ENCODE peak calls at places on chromosome 20, in ten cellular contexts. Q, K, L, S, U, J, R, Y, X and N are unnamed samples.
A peak's percentile ranks its signal among the peaks of the same experiment; 100 is the strongest.

GRCh38 chr20:38610521-38610920 is 8.9 kb downstream of the ARHGAP40 start:
- DNase-seq in Q (no peak), Y (no peak), J (no peak), S (no peak), U (peak; percentile 6), K (no peak), R (no peak), L (peak; percentile 94), X (no peak), N (no peak)

GRCh38 chr20:45918779-45919535 is 7.0 kb upstream of the PLTP start:
- DNase-seq in R (no peak), Q (no peak), J (no peak), X (no peak), L (no peak), S (peak; percentile 66), Y (no peak), K (no peak), U (peak; percentile 21), N (no peak)

GRCh38 chr20:23636182-23636907 is 1.4 kb downstream of the CST3 start:
- DNase-seq in U (no peak), R (no peak), K (no peak), J (no peak), X (no peak), Y (no peak), S (no peak), L (no peak), Q (no peak), N (no peak)

GRCh38 chr20:38722708-38723068 is 1.6 kb upstream of the SLC32A1 start:
- DNase-seq in J (no peak), S (no peak), L (no peak), Q (no peak), Y (no peak), R (no peak), U (no peak), X (no peak), K (no peak), N (no peak)

GRCh38 chr20:1417273-1417672 is 24.4 kb upstream of the FKBP1A start:
- DNase-seq in S (no peak), L (peak; percentile 77), X (no peak), U (peak; percentile 49), R (no peak), J (no peak), Y (no peak), K (no peak), Q (no peak), N (no peak)

GRCh38 chr20:1478566-1478965 is 11.9 kb upstream of the NSFL1C start:
- DNase-seq in S (no peak), R (peak; percentile 42), U (peak; percentile 52), J (peak; percentile 42), Q (no peak), X (no peak), K (no peak), L (peak; percentile 92), Y (no peak), N (no peak)

GRCh38 chr20:63502671-63503172 is 3.8 kb upstream of the EEF1A2 start:
- DNase-seq in U (no peak), K (no peak), S (no peak), Y (no peak), Q (no peak), L (no peak), R (no peak), X (no peak), J (no peak), N (no peak)

GRCh38 chr20:62116558-62117361 is 5.5 kb upstream of the LSM14B start:
- DNase-seq in R (no peak), U (no peak), Q (no peak), S (no peak), J (no peak), L (no peak), K (no peak), X (no peak), Y (no peak), N (no peak)

GRCh38 chr20:49413677-49414076 is 68.8 kb downstream of the KCNB1 start:
- DNase-seq in R (no peak), L (no peak), S (no peak), Y (no peak), X (no peak), U (no peak), J (no peak), Q (no peak), K (no peak), N (no peak)

GRCh38 chr20:49412953-49413352 is 69.5 kb downstream of the KCNB1 start:
- DNase-seq in Y (no peak), L (no peak), J (no peak), S (no peak), K (no peak), Q (no peak), R (no peak), X (no peak), U (no peak), N (no peak)

GRCh38 chr20:49409302-49409969 is 73.0 kb downstream of the KCNB1 start:
- DNase-seq in K (no peak), X (no peak), R (no peak), L (no peak), U (no peak), J (no peak), Q (no peak), Y (no peak), S (no peak), N (no peak)

GRCh38 chr20:49411221-49411925 is 71.1 kb downstream of the KCNB1 start:
- DNase-seq in K (no peak), R (no peak), L (no peak), X (no peak), S (no peak), U (no peak), Q (no peak), J (no peak), Y (no peak), N (no peak)

GRCh38 chr20:49412254-49412653 is 70.2 kb downstream of the KCNB1 start:
- DNase-seq in J (no peak), R (no peak), L (no peak), Y (no peak), S (no peak), K (no peak), U (no peak), X (no peak), Q (no peak), N (no peak)
- H3K4me1 ChIP-seq in J (no peaks in the 10 kb centered on the region), R (no peaks in the 10 kb centered on the region), L (no peaks in the 10 kb centered on the region), Y (peaks cover 5% of the 10 kb centered on the region), S (no peaks in the 10 kb centered on the region), K (no peaks in the 10 kb centered on the region), U (no peaks in the 10 kb centered on the region), X (no peaks in the 10 kb centered on the region), Q (peaks cover 18% of the 10 kb centered on the region), N (no peaks in the 10 kb centered on the region)

GRCh38 chr20:59585714-59586404 is 18.5 kb upstream of the PHACTR3 start:
- DNase-seq in Q (no peak), U (no peak), K (no peak), Y (no peak), X (no peak), J (no peak), R (no peak), L (no peak), S (no peak), N (no peak)
- H3K4me1 ChIP-seq in Q (peaks cover 10% of the 10 kb centered on the region), U (no peaks in the 10 kb centered on the region), K (peaks cover 20% of the 10 kb centered on the region), Y (peaks cover 17% of the 10 kb centered on the region), X (peaks cover 3% of the 10 kb centered on the region), J (no peaks in the 10 kb centered on the region), R (no peaks in the 10 kb centered on the region), L (no peaks in the 10 kb centered on the region), S (no peaks in the 10 kb centered on the region), N (peaks cover 27% of the 10 kb centered on the region)

GRCh38 chr20:44586986-44587980 is 4.9 kb downstream of the PKIG start:
- DNase-seq in U (peak; percentile 50), Y (no peak), R (peak; percentile 50), J (no peak), S (no peak), X (no peak), L (no peak), Q (no peak), K (no peak), N (no peak)

GRCh38 chr20:44584103-44584690 is 1.8 kb downstream of the PKIG start:
- DNase-seq in K (no peak), L (no peak), Q (no peak), X (no peak), R (no peak), Y (no peak), U (no peak), S (no peak), J (no peak), N (no peak)

GRCh38 chr20:44583179-44583578 is 800 bp downstream of the PKIG start:
- DNase-seq in X (no peak), Y (no peak), S (no peak), L (no peak), R (peak; percentile 59), K (no peak), J (no peak), Q (no peak), U (peak; percentile 37), N (no peak)

GRCh38 chr20:44586289-44586911 is 4.0 kb downstream of the PKIG start:
- DNase-seq in K (no peak), R (peak; percentile 30), J (no peak), L (no peak), S (no peak), Q (no peak), X (no peak), U (no peak), Y (no peak), N (no peak)

GRCh38 chr20:44585042-44585968 is 2.9 kb downstream of the PKIG start:
- DNase-seq in U (no peak), Y (no peak), X (no peak), R (no peak), L (no peak), K (no peak), Q (no peak), J (no peak), S (no peak), N (no peak)
- H3K4me1 ChIP-seq in U (peaks cover 21% of the 10 kb centered on the region), Y (peaks cover 82% of the 10 kb centered on the region), X (no peaks in the 10 kb centered on the region), R (peaks cover 80% of the 10 kb centered on the region), L (peaks cover 4% of the 10 kb centered on the region), K (peaks cover 70% of the 10 kb centered on the region), Q (peaks cover 57% of the 10 kb centered on the region), J (no peaks in the 10 kb centered on the region), S (peaks cover 32% of the 10 kb centered on the region), N (peaks cover 69% of the 10 kb centered on the region)

GRCh38 chr20:54137115-54137514 is 36.7 kb downstream of the CYP24A1 start:
- DNase-seq in Q (no peak), K (no peak), X (no peak), J (no peak), L (no peak), Y (no peak), U (no peak), R (no peak), S (no peak), N (no peak)

GRCh38 chr20:54131675-54132611 is 41.8 kb downstream of the CYP24A1 start:
- DNase-seq in J (no peak), Y (no peak), K (no peak), S (no peak), U (no peak), L (peak; percentile 35), X (no peak), Q (no peak), R (no peak), N (no peak)

GRCh38 chr20:54134445-54135220 is 39.2 kb downstream of the CYP24A1 start:
- DNase-seq in Q (no peak), K (no peak), U (peak; percentile 82), Y (no peak), J (peak; percentile 83), X (no peak), L (peak; percentile 93), S (no peak), R (no peak), N (no peak)

GRCh38 chr20:54132612-54133433 is 41.0 kb downstream of the CYP24A1 start:
- DNase-seq in Q (peak; percentile 58), J (peak; percentile 96), L (peak; percentile 100), X (no peak), K (peak; percentile 77), Y (no peak), S (peak; percentile 39), U (peak; percentile 98), R (no peak), N (no peak)

DNA sequence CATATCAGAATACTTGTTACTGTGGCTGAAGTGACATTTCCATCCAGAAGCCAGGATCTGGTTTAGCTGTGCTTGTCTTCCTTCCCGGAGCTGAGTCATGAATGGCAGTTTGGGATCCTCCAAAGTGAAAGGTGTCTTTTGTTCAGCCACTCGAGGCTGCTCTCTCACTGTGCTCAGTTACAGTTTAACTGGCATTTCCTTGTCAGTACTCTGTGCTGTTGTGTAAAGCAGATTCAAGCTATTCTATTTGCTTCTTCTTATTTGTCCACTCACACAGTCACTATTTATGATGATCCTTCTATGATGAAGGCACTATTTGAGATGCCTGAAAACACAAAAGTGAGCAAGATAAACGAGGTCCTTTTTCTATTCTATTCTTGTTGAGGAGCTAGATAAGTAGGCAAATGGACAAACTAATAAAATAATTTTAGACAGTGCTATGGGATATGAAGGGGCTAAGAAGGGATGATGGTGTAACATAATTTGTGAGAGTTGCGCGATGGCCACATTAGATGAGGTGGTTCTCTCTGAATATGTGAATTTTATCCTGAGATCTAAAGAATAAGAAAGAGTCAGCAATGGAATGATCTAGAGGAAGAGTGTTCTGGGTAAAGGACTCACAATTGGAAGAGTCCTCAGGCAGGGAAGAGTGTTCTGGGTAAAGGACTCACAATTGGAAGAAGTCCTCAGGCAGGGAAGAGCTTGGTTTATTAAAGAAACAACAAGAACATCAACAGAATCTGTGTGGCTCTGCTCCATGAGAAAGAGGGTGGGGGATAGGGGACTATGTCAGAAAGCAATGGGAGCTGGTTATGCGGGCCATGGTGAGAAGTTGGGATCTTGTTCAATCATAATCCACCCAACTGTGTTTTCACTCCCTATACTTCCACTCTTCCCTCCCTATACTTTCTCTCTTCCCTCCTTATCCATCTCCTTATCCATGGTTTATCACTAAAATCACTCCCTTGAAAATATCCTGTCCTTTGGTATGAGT is 40.1 kb downstream of the CYP24A1 start:
- DNase-seq in U (peak; percentile 44), K (no peak), X (no peak), Y (no peak), Q (no peak), S (no peak), L (peak; percentile 81), R (no peak), J (peak; percentile 92), N (no peak)
- H3K4me1 ChIP-seq in U (peaks cover 13% of the 10 kb centered on the region), K (no peaks in the 10 kb centered on the region), X (no peaks in the 10 kb centered on the region), Y (no peaks in the 10 kb centered on the region), Q (no peaks in the 10 kb centered on the region), S (no peaks in the 10 kb centered on the region), L (peaks cover 39% of the 10 kb centered on the region), R (no peaks in the 10 kb centered on the region), J (peaks cover 50% of the 10 kb centered on the region), N (no peaks in the 10 kb centered on the region)